ENCODE peak calls at places on chromosomes 2 and 18, in seven cellular contexts. One of them, this sample, is unnamed.
A peak's percentile ranks its signal among the peaks of the same experiment; 100 is the strongest.

GRCh38 chr2:159557437-159558034 is 58.8 kb downstream of the BAZ2B start:
- DNase-seq in GM12878: peak; percentile 3
- DNase-seq in HCT116: peak; percentile 16
- DNase-seq in SK-N-SH: no peak
- DNase-seq in H1: no peak
- DNase-seq in HepG2: peak; percentile 42
- DNase-seq in K562: peak; percentile 39
- DNase-seq in this sample: no peak

GRCh38 chr18:986071-986470 is 81.4 kb downstream of the ADCYAP1 start:
- DNase-seq in GM12878: no peak
- DNase-seq in HCT116: no peak
- DNase-seq in SK-N-SH: no peak
- DNase-seq in H1: no peak
- DNase-seq in HepG2: no peak
- DNase-seq in K562: no peak
- DNase-seq in this sample: no peak

GRCh38 chr2:196990092-196990491 is 63.6 kb upstream of the PGAP1 start:
- DNase-seq in GM12878: no peak
- DNase-seq in HCT116: no peak
- DNase-seq in SK-N-SH: no peak
- DNase-seq in H1: no peak
- DNase-seq in HepG2: no peak
- DNase-seq in K562: no peak
- DNase-seq in this sample: no peak

GRCh38 chr2:28582595-28582994 is 86.7 kb downstream of the PLB1 start:
- DNase-seq in GM12878: no peak
- DNase-seq in HCT116: no peak
- DNase-seq in SK-N-SH: no peak
- DNase-seq in H1: no peak
- DNase-seq in HepG2: no peak
- DNase-seq in K562: no peak
- DNase-seq in this sample: no peak

GRCh38 chr18:55588876-55589595 is 1.0 kb upstream of the TCF4 start:
- DNase-seq in GM12878: no peak
- DNase-seq in HCT116: no peak
- DNase-seq in SK-N-SH: peak; percentile 9
- DNase-seq in H1: no peak
- DNase-seq in HepG2: no peak
- DNase-seq in K562: no peak
- DNase-seq in this sample: no peak

GRCh38 chr2:71581015-71581414 is 127.7 kb downstream of the DYSF start:
- DNase-seq in GM12878: no peak
- DNase-seq in HCT116: no peak
- DNase-seq in SK-N-SH: no peak
- DNase-seq in H1: no peak
- DNase-seq in HepG2: no peak
- DNase-seq in K562: no peak
- DNase-seq in this sample: no peak

GRCh38 chr2:148927010-148927409 is 52.0 kb downstream of the KIF5C start:
- DNase-seq in GM12878: no peak
- DNase-seq in HCT116: peak; percentile 51
- DNase-seq in SK-N-SH: no peak
- DNase-seq in H1: no peak
- DNase-seq in HepG2: no peak
- DNase-seq in K562: peak; percentile 55
- DNase-seq in this sample: no peak

GRCh38 chr2:85199692-85200091 is 66.5 kb downstream of the TCF7L1 start:
- DNase-seq in GM12878: no peak
- DNase-seq in HCT116: no peak
- DNase-seq in SK-N-SH: no peak
- DNase-seq in H1: no peak
- DNase-seq in HepG2: no peak
- DNase-seq in K562: no peak
- DNase-seq in this sample: no peak

GRCh38 chr2:99488999-99489757 is 639 bp downstream of the REV1 start:
- DNase-seq in GM12878: no peak
- DNase-seq in HCT116: no peak
- DNase-seq in SK-N-SH: peak; percentile 88
- DNase-seq in H1: no peak
- DNase-seq in HepG2: peak; percentile 65
- DNase-seq in K562: peak; percentile 77
- DNase-seq in this sample: peak; percentile 69

GRCh38 chr2:38277245-38278119 is 99.6 kb downstream of the ATL2 start:
- DNase-seq in GM12878: no peak
- DNase-seq in HCT116: no peak
- DNase-seq in SK-N-SH: no peak
- DNase-seq in H1: peak; percentile 31
- DNase-seq in HepG2: peak; percentile 68
- DNase-seq in K562: no peak
- DNase-seq in this sample: no peak

GRCh38 chr18:44464401-44465185 is 216.1 kb upstream of the SETBP1 start:
- DNase-seq in GM12878: no peak
- DNase-seq in HCT116: no peak
- DNase-seq in SK-N-SH: no peak
- DNase-seq in H1: no peak
- DNase-seq in HepG2: no peak
- DNase-seq in K562: no peak
- DNase-seq in this sample: no peak

GRCh38 chr2:158624071-158624470 is 167.3 kb downstream of the PKP4 start:
- DNase-seq in GM12878: no peak
- DNase-seq in HCT116: no peak
- DNase-seq in SK-N-SH: no peak
- DNase-seq in H1: no peak
- DNase-seq in HepG2: no peak
- DNase-seq in K562: no peak
- DNase-seq in this sample: no peak

GRCh38 chr2:170943596-170943995 is 14.5 kb downstream of the GORASP2 start:
- DNase-seq in GM12878: no peak
- DNase-seq in HCT116: no peak
- DNase-seq in SK-N-SH: no peak
- DNase-seq in H1: no peak
- DNase-seq in HepG2: no peak
- DNase-seq in K562: no peak
- DNase-seq in this sample: no peak

GRCh38 chr2:29923110-29923721 is 1.8 kb upstream of the ALK start:
- DNase-seq in GM12878: no peak
- DNase-seq in HCT116: peak; percentile 42
- DNase-seq in SK-N-SH: peak; percentile 71
- DNase-seq in H1: no peak
- DNase-seq in HepG2: peak; percentile 68
- DNase-seq in K562: peak; percentile 70
- DNase-seq in this sample: peak; percentile 73

GRCh38 chr2:189362283-189362682 is 79.0 kb upstream of the WDR75 start:
- DNase-seq in GM12878: no peak
- DNase-seq in HCT116: no peak
- DNase-seq in SK-N-SH: no peak
- DNase-seq in H1: no peak
- DNase-seq in HepG2: no peak
- DNase-seq in K562: no peak
- DNase-seq in this sample: no peak

GRCh38 chr18:55587341-55588000 is 521 bp downstream of the TCF4 start:
- DNase-seq in GM12878: no peak
- DNase-seq in HCT116: no peak
- DNase-seq in SK-N-SH: peak; percentile 76
- DNase-seq in H1: no peak
- DNase-seq in HepG2: no peak
- DNase-seq in K562: peak; percentile 25
- DNase-seq in this sample: no peak

DNA sequence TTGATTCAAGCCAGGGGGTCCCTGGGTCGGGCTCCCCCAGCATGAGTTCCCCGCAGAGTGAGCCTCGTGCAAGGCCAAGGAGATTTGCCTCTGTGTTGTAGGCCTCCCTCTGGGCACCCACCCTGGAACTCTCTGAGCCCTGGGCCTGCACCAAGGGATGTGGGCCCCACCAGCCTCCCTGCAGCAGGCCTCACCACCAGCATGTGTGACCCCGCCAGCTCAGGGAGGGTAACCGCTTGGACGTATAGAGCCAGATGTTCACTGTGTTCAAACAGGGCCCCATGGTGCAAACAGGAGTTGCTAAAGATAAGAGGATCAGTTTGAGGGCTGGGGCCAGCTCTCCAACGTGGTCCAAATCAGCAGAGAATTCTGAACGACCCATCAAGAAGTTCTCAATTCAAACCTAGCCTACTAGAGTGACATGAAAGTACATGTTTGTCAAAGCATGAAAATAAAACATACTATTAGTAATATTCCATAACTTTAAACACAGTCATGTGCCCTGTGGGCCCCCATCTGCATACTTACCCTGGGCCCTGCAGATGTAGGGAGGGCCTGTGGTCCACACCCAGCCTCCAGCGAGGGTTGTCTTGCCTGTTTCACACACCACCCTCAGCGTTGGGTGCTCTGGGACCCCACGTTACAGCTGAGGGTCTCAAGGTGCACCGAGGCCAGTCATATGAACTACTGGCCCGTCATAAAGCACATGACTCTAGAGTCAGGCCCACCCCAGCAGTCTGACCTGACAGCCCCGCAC is 5.5 kb upstream of the TUBB6 start:
- DNase-seq in GM12878: no peak
- DNase-seq in HCT116: no peak
- DNase-seq in SK-N-SH: no peak
- DNase-seq in H1: no peak
- DNase-seq in HepG2: no peak
- DNase-seq in K562: peak; percentile 92
- DNase-seq in this sample: no peak
- TF ChIP-seq JUND in GM12878: no peak
- TF ChIP-seq JUND in HCT116: no peak
- TF ChIP-seq JUND in SK-N-SH: no peak
- TF ChIP-seq JUND in H1: no peak
- TF ChIP-seq JUND in HepG2: no peak
- TF ChIP-seq JUND in K562: peak; percentile 42
- TF ChIP-seq JUND in this sample: no peak

DNA sequence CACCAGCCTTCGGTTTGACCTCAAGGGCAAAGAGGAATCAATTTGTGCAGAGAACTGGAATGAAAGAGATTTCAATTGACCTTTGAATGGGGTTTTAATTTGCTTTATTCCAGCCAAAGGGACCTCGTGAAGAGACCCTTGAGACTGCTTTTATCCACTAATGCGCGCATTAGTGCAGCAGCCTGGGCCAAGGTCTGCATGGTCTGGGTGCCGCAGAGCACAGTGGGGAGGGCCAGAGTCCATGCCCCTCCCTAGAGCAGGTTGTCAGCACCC is 8.9 kb upstream of the POMC start:
- DNase-seq in GM12878: no peak
- DNase-seq in HCT116: no peak
- DNase-seq in SK-N-SH: no peak
- DNase-seq in H1: no peak
- DNase-seq in HepG2: no peak
- DNase-seq in K562: no peak
- DNase-seq in this sample: no peak
- TF ChIP-seq JUND in GM12878: no peak
- TF ChIP-seq JUND in HCT116: no peak
- TF ChIP-seq JUND in SK-N-SH: no peak
- TF ChIP-seq JUND in H1: no peak
- TF ChIP-seq JUND in HepG2: no peak
- TF ChIP-seq JUND in K562: no peak
- TF ChIP-seq JUND in this sample: no peak

DNA sequence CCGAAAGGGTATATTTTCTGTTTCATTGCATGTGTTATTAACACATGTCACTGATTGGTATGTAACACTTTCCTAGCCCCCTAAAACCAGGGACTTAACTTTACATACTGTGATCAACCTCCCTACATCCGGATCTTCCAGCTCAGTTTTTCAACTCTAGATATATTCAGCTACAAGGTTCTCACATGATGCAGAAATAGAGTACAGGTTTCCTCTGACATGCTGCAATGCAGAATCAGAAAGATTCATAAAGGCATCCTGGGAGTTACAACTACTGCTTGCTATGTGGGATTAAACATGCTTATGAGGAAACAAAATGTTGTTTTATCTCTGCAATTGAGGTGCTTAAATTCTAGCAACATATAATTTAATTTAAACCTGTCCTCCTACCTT is 14.0 kb downstream of the FBXO11 start:
- DNase-seq in GM12878: no peak
- DNase-seq in HCT116: no peak
- DNase-seq in SK-N-SH: no peak
- DNase-seq in H1: no peak
- DNase-seq in HepG2: no peak
- DNase-seq in K562: no peak
- DNase-seq in this sample: no peak
- TF ChIP-seq JUND in GM12878: no peak
- TF ChIP-seq JUND in HCT116: no peak
- TF ChIP-seq JUND in SK-N-SH: no peak
- TF ChIP-seq JUND in H1: no peak
- TF ChIP-seq JUND in HepG2: no peak
- TF ChIP-seq JUND in K562: no peak
- TF ChIP-seq JUND in this sample: no peak

GRCh38 chr18:7021994-7022840 is 95.4 kb downstream of the LAMA1 start:
- DNase-seq in GM12878: no peak
- DNase-seq in HCT116: peak; percentile 15
- DNase-seq in SK-N-SH: peak; percentile 83
- DNase-seq in H1: no peak
- DNase-seq in HepG2: peak; percentile 76
- DNase-seq in K562: peak; percentile 63
- DNase-seq in this sample: peak; percentile 19
- TF ChIP-seq JUND in GM12878: no peak
- TF ChIP-seq JUND in HCT116: no peak
- TF ChIP-seq JUND in SK-N-SH: no peak
- TF ChIP-seq JUND in H1: no peak
- TF ChIP-seq JUND in HepG2: no peak
- TF ChIP-seq JUND in K562: no peak
- TF ChIP-seq JUND in this sample: no peak

GRCh38 chr2:201073071-201073470 is 1.3 kb downstream of the NDUFB3 start:
- DNase-seq in GM12878: no peak
- DNase-seq in HCT116: no peak
- DNase-seq in SK-N-SH: no peak
- DNase-seq in H1: no peak
- DNase-seq in HepG2: peak; percentile 29
- DNase-seq in K562: no peak
- DNase-seq in this sample: no peak
- TF ChIP-seq JUND in GM12878: no peak
- TF ChIP-seq JUND in HCT116: no peak
- TF ChIP-seq JUND in SK-N-SH: no peak
- TF ChIP-seq JUND in H1: no peak
- TF ChIP-seq JUND in HepG2: no peak
- TF ChIP-seq JUND in K562: no peak
- TF ChIP-seq JUND in this sample: no peak

GRCh38 chr2:219022616-219023015 is 18.7 kb downstream of the CFAP65 start:
- DNase-seq in GM12878: no peak
- DNase-seq in HCT116: no peak
- DNase-seq in SK-N-SH: no peak
- DNase-seq in H1: no peak
- DNase-seq in HepG2: no peak
- DNase-seq in K562: no peak
- DNase-seq in this sample: no peak

GRCh38 chr2:219021591-219021990 is 19.7 kb downstream of the CFAP65 start:
- DNase-seq in GM12878: no peak
- DNase-seq in HCT116: no peak
- DNase-seq in SK-N-SH: no peak
- DNase-seq in H1: no peak
- DNase-seq in HepG2: no peak
- DNase-seq in K562: no peak
- DNase-seq in this sample: no peak

GRCh38 chr2:219022041-219022440 is 19.3 kb downstream of the CFAP65 start:
- DNase-seq in GM12878: no peak
- DNase-seq in HCT116: no peak
- DNase-seq in SK-N-SH: no peak
- DNase-seq in H1: no peak
- DNase-seq in HepG2: no peak
- DNase-seq in K562: no peak
- DNase-seq in this sample: no peak

GRCh38 chr2:219019436-219019835 is 21.9 kb downstream of the CFAP65 start:
- DNase-seq in GM12878: no peak
- DNase-seq in HCT116: no peak
- DNase-seq in SK-N-SH: no peak
- DNase-seq in H1: no peak
- DNase-seq in HepG2: no peak
- DNase-seq in K562: no peak
- DNase-seq in this sample: no peak

GRCh38 chr2:219020604-219021365 is 20.5 kb downstream of the CFAP65 start:
- DNase-seq in GM12878: no peak
- DNase-seq in HCT116: no peak
- DNase-seq in SK-N-SH: peak; percentile 57
- DNase-seq in H1: no peak
- DNase-seq in HepG2: no peak
- DNase-seq in K562: no peak
- DNase-seq in this sample: peak; percentile 24
- TF ChIP-seq JUND in GM12878: no peak
- TF ChIP-seq JUND in HCT116: no peak
- TF ChIP-seq JUND in SK-N-SH: no peak
- TF ChIP-seq JUND in H1: no peak
- TF ChIP-seq JUND in HepG2: no peak
- TF ChIP-seq JUND in K562: no peak
- TF ChIP-seq JUND in this sample: no peak

This sample was measured in T47D.